ENCODE peak calls at places on chromosomes 4 and X, in six cellular contexts. One of them, this sample, is unnamed.
A peak's percentile ranks its signal among the peaks of the same experiment; 100 is the strongest.

GRCh38 chr4:159425749-159426376 is 323.0 kb downstream of the RAPGEF2 start:
- ATAC-seq in HepG2: no peak
- ATAC-seq in K562: peak; percentile 81
- ATAC-seq in GM12878: no peak
- ATAC-seq in upper lobe of left lung: no peak
- ATAC-seq in HCT116: no peak
- ATAC-seq in this sample: no peak

GRCh38 chr4:37453004-37453360 is 208.4 kb downstream of the NWD2 start:
- ATAC-seq in HCT116: peak; percentile 93
- ATAC-seq in GM12878: peak; percentile 92
- ATAC-seq in upper lobe of left lung: peak; percentile 66
- ATAC-seq in K562: peak; percentile 89
- ATAC-seq in HepG2: peak; percentile 89
- ATAC-seq in this sample: peak; percentile 25

GRCh38 chr4:14025891-14026290 is 398.4 kb upstream of the BOD1L1 start:
- ATAC-seq in HCT116: no peak
- ATAC-seq in K562: no peak
- ATAC-seq in HepG2: no peak
- ATAC-seq in GM12878: no peak
- ATAC-seq in upper lobe of left lung: no peak
- ATAC-seq in this sample: no peak

GRCh38 chr4:148330161-148330560 is 112.1 kb downstream of the NR3C2 start:
- ATAC-seq in upper lobe of left lung: no peak
- ATAC-seq in HepG2: no peak
- ATAC-seq in GM12878: no peak
- ATAC-seq in K562: no peak
- ATAC-seq in HCT116: no peak
- ATAC-seq in this sample: no peak

GRCh38 chr4:165210566-165210965 is 3.2 kb downstream of the KLHL2 start:
- ATAC-seq in upper lobe of left lung: no peak
- ATAC-seq in K562: no peak
- ATAC-seq in HCT116: no peak
- ATAC-seq in GM12878: no peak
- ATAC-seq in HepG2: no peak
- ATAC-seq in this sample: no peak

GRCh38 chrX:149003863-149004660 is 501.0 kb downstream of the IDS start:
- ATAC-seq in GM12878: peak; percentile 71
- ATAC-seq in upper lobe of left lung: no peak
- ATAC-seq in HCT116: no peak
- ATAC-seq in HepG2: no peak
- ATAC-seq in K562: no peak
- ATAC-seq in this sample: no peak

GRCh38 chrX:40402771-40403533 is 177.8 kb upstream of the ATP6AP2 start:
- ATAC-seq in K562: peak; percentile 89
- ATAC-seq in HCT116: peak; percentile 60
- ATAC-seq in HepG2: peak; percentile 72
- ATAC-seq in GM12878: peak; percentile 82
- ATAC-seq in upper lobe of left lung: peak; percentile 81
- ATAC-seq in this sample: peak; percentile 65

GRCh38 chrX:56729152-56729557 is at the start of gene NBDY:
- ATAC-seq in HCT116: peak; percentile 91
- ATAC-seq in GM12878: peak; percentile 86
- ATAC-seq in HepG2: peak; percentile 47
- ATAC-seq in K562: peak; percentile 93
- ATAC-seq in upper lobe of left lung: peak; percentile 94
- ATAC-seq in this sample: peak; percentile 67

GRCh38 chrX:95875661-95876060 is 809.0 kb upstream of the DIAPH2 start:
- ATAC-seq in upper lobe of left lung: no peak
- ATAC-seq in K562: no peak
- ATAC-seq in GM12878: no peak
- ATAC-seq in HepG2: no peak
- ATAC-seq in HCT116: no peak
- ATAC-seq in this sample: no peak

GRCh38 chr4:125316391-125316780 is 1.6 kb downstream of the FAT4 start:
- ATAC-seq in upper lobe of left lung: peak; percentile 1
- ATAC-seq in HepG2: no peak
- ATAC-seq in HCT116: no peak
- ATAC-seq in K562: no peak
- ATAC-seq in GM12878: peak; percentile 10
- ATAC-seq in this sample: no peak

GRCh38 chr4:128345650-128346049 is 58.0 kb upstream of the PGRMC2 start:
- ATAC-seq in GM12878: no peak
- ATAC-seq in upper lobe of left lung: no peak
- ATAC-seq in HCT116: no peak
- ATAC-seq in K562: no peak
- ATAC-seq in HepG2: no peak
- ATAC-seq in this sample: no peak

GRCh38 chrX:149877636-149878035 is 3.3 kb upstream of the MAGEA8 start:
- ATAC-seq in K562: no peak
- ATAC-seq in GM12878: no peak
- ATAC-seq in HCT116: peak; percentile 32
- ATAC-seq in upper lobe of left lung: no peak
- ATAC-seq in HepG2: no peak
- ATAC-seq in this sample: no peak

GRCh38 chrX:51776851-51777250 is 33.6 kb downstream of the GSPT2 start:
- ATAC-seq in upper lobe of left lung: no peak
- ATAC-seq in K562: no peak
- ATAC-seq in HCT116: no peak
- ATAC-seq in GM12878: no peak
- ATAC-seq in HepG2: no peak
- ATAC-seq in this sample: no peak

GRCh38 chrX:45788941-45789348 is 588.3 kb upstream of the DIPK2B start:
- ATAC-seq in K562: no peak
- ATAC-seq in HepG2: no peak
- ATAC-seq in HCT116: peak; percentile 56
- ATAC-seq in upper lobe of left lung: peak; percentile 42
- ATAC-seq in GM12878: no peak
- ATAC-seq in this sample: peak; percentile 84

GRCh38 chrX:41621236-41621651 is 67.5 kb upstream of the GPR34 start:
- ATAC-seq in HepG2: no peak
- ATAC-seq in HCT116: no peak
- ATAC-seq in K562: peak; percentile 87
- ATAC-seq in GM12878: no peak
- ATAC-seq in upper lobe of left lung: no peak
- ATAC-seq in this sample: no peak

GRCh38 chr4:118829107-118829506 is 6.8 kb downstream of the SEC24D start:
- ATAC-seq in HCT116: no peak
- ATAC-seq in K562: no peak
- ATAC-seq in GM12878: no peak
- ATAC-seq in upper lobe of left lung: no peak
- ATAC-seq in HepG2: no peak
- ATAC-seq in this sample: no peak

GRCh38 chr4:169160825-169161224 is 109.9 kb downstream of the SH3RF1 start:
- ATAC-seq in GM12878: no peak
- ATAC-seq in upper lobe of left lung: peak; percentile 82
- ATAC-seq in HepG2: no peak
- ATAC-seq in HCT116: no peak
- ATAC-seq in K562: no peak
- ATAC-seq in this sample: no peak

GRCh38 chr4:93767917-93768316 is 60.6 kb upstream of the ATOH1 start:
- ATAC-seq in HCT116: no peak
- ATAC-seq in K562: no peak
- ATAC-seq in GM12878: no peak
- ATAC-seq in upper lobe of left lung: peak; percentile 34
- ATAC-seq in HepG2: no peak
- ATAC-seq in this sample: no peak

GRCh38 chr4:40734497-40734896 is 15.3 kb upstream of the NSUN7 start:
- ATAC-seq in GM12878: no peak
- ATAC-seq in HepG2: no peak
- ATAC-seq in upper lobe of left lung: no peak
- ATAC-seq in HCT116: no peak
- ATAC-seq in K562: no peak
- ATAC-seq in this sample: no peak

GRCh38 chrX:15579778-15580747 is 20.7 kb downstream of the ACE2 start:
- ATAC-seq in K562: peak; percentile 97
- ATAC-seq in GM12878: no peak
- ATAC-seq in HCT116: no peak
- ATAC-seq in HepG2: no peak
- ATAC-seq in upper lobe of left lung: peak; percentile 58
- ATAC-seq in this sample: no peak

GRCh38 chr4:3145251-3145908 is 70.9 kb downstream of the HTT start:
- ATAC-seq in upper lobe of left lung: no peak
- ATAC-seq in GM12878: no peak
- ATAC-seq in HepG2: no peak
- ATAC-seq in HCT116: no peak
- ATAC-seq in K562: no peak
- ATAC-seq in this sample: no peak

GRCh38 chr4:173457893-173458292 is 59.0 kb upstream of the SCRG1 start:
- ATAC-seq in HepG2: no peak
- ATAC-seq in HCT116: no peak
- ATAC-seq in GM12878: no peak
- ATAC-seq in upper lobe of left lung: no peak
- ATAC-seq in K562: no peak
- ATAC-seq in this sample: no peak

GRCh38 chr4:36243355-36244256 is 708 bp downstream of the ARAP2 start:
- ATAC-seq in HepG2: peak; percentile 60
- ATAC-seq in K562: no peak
- ATAC-seq in upper lobe of left lung: peak; percentile 77
- ATAC-seq in HCT116: peak; percentile 49
- ATAC-seq in GM12878: peak; percentile 43
- ATAC-seq in this sample: peak; percentile 32

GRCh38 chr4:155608231-155608885 is 58.3 kb upstream of the GUCY1A1 start:
- ATAC-seq in GM12878: peak; percentile 12
- ATAC-seq in HepG2: no peak
- ATAC-seq in HCT116: no peak
- ATAC-seq in K562: no peak
- ATAC-seq in upper lobe of left lung: peak; percentile 42
- ATAC-seq in this sample: no peak

GRCh38 chr4:92646826-92647225 is 343.1 kb downstream of the GRID2 start:
- ATAC-seq in HepG2: no peak
- ATAC-seq in GM12878: no peak
- ATAC-seq in HCT116: no peak
- ATAC-seq in upper lobe of left lung: no peak
- ATAC-seq in K562: no peak
- ATAC-seq in this sample: no peak

GRCh38 chrX:10199212-10199611 is 42.4 kb downstream of the CLCN4 start:
- ATAC-seq in upper lobe of left lung: peak; percentile 74
- ATAC-seq in GM12878: peak; percentile 88
- ATAC-seq in HCT116: no peak
- ATAC-seq in HepG2: no peak
- ATAC-seq in K562: no peak
- ATAC-seq in this sample: peak; percentile 71

GRCh38 chr4:749771-750666 is 44.4 kb downstream of the PCGF3 start:
- ATAC-seq in GM12878: no peak
- ATAC-seq in K562: no peak
- ATAC-seq in HepG2: no peak
- ATAC-seq in HCT116: no peak
- ATAC-seq in upper lobe of left lung: peak; percentile 61
- ATAC-seq in this sample: peak; percentile 74

DNA sequence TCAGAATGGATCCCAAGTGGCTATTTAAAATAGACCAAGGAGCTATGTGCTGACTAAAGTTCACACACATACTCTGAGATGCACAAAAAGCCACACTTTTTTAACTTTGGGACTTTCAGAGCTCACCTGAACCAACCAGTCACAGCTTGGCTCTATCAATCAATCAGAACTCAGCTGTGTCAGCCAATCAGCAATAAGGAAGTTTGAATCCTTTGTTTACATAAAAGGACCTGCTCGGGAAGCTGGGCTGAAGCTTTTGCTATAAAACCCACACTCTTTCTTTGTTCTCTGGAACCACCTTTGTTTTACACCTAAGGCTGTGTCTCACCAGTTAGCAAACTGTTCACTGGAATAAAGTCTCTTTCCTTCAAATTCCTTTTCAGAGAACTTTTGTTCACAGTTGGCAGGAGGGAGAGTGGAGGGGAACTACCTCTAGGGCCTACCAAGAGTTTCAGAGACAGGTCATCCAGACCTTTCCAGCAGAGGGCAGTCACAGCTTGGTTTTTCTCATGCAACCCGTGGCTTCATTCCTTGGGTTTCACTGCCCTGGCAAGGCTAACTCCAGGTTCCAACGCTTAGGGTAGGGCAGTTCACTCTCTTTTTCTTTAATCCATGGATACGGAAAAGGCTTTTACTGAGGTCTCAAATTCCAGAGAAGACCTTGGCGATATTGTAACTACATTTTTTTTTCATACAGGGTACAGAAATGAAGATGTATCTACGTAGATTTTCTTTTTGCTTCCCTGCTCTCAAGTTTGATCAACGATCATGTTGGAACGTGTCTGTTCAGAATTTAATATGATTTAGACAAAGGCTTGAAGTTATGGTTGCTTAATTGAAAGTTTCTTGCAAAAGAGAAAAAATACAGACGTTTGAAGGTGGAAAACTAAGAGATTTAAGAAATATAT is 80.7 kb downstream of the GPRIN3 start:
- ATAC-seq in GM12878: peak; percentile 92
- ATAC-seq in upper lobe of left lung: peak; percentile 95
- ATAC-seq in HepG2: peak; percentile 100
- ATAC-seq in K562: peak; percentile 99
- ATAC-seq in HCT116: peak; percentile 99
- ATAC-seq in this sample: peak; percentile 78
- TF ChIP-seq POLR2AphosphoS5 in GM12878: no peak
- TF ChIP-seq POLR2AphosphoS5 in upper lobe of left lung: no peak
- TF ChIP-seq POLR2AphosphoS5 in HepG2: no peak
- TF ChIP-seq POLR2AphosphoS5 in K562: no peak
- TF ChIP-seq POLR2AphosphoS5 in HCT116: no peak
- TF ChIP-seq POLR2AphosphoS5 in this sample: no peak

GRCh38 chrX:2401590-2402360 is 99.0 kb downstream of the DHRSX start:
- ATAC-seq in upper lobe of left lung: no peak
- ATAC-seq in K562: no peak
- ATAC-seq in GM12878: no peak
- ATAC-seq in HCT116: peak; percentile 81
- ATAC-seq in HepG2: peak; percentile 82
- ATAC-seq in this sample: peak; percentile 34
- TF ChIP-seq POLR2A in upper lobe of left lung: no peak
- TF ChIP-seq POLR2A in K562: no peak
- TF ChIP-seq POLR2A in GM12878: no peak
- TF ChIP-seq POLR2A in HCT116: no peak
- TF ChIP-seq POLR2A in HepG2: no peak
- TF ChIP-seq POLR2A in this sample: no peak

GRCh38 chr4:102825261-102826071 is 1.9 kb downstream of the UBE2D3 start:
- ATAC-seq in GM12878: no peak
- ATAC-seq in HCT116: no peak
- ATAC-seq in HepG2: no peak
- ATAC-seq in upper lobe of left lung: peak; percentile 1
- ATAC-seq in K562: peak; percentile 1
- ATAC-seq in this sample: no peak
- H3K4me1 ChIP-seq in GM12878: peaks cover 4% of the 10 kb centered on the region
- H3K4me1 ChIP-seq in HCT116: peaks cover 37% of the 10 kb centered on the region
- H3K4me1 ChIP-seq in HepG2: peaks cover 54% of the 10 kb centered on the region
- H3K4me1 ChIP-seq in upper lobe of left lung: peaks cover 50% of the 10 kb centered on the region
- H3K4me1 ChIP-seq in K562: peaks cover 6% of the 10 kb centered on the region
- H3K4me1 ChIP-seq in this sample: peaks cover 25% of the 10 kb centered on the region

GRCh38 chr4:174524242-174524641 is 2.0 kb upstream of the HPGD start:
- ATAC-seq in upper lobe of left lung: no peak
- ATAC-seq in HCT116: no peak
- ATAC-seq in K562: no peak
- ATAC-seq in GM12878: no peak
- ATAC-seq in HepG2: no peak
- ATAC-seq in this sample: no peak

GRCh38 chr4:174520655-174521054 is 1.6 kb downstream of the HPGD start:
- ATAC-seq in K562: no peak
- ATAC-seq in upper lobe of left lung: peak; percentile 51
- ATAC-seq in HCT116: no peak
- ATAC-seq in HepG2: no peak
- ATAC-seq in GM12878: no peak
- ATAC-seq in this sample: peak; percentile 40

GRCh38 chr4:174523003-174523693 is 860 bp upstream of the HPGD start:
- ATAC-seq in HCT116: peak; percentile 12
- ATAC-seq in HepG2: peak; percentile 58
- ATAC-seq in upper lobe of left lung: peak; percentile 27
- ATAC-seq in GM12878: no peak
- ATAC-seq in K562: peak; percentile 76
- ATAC-seq in this sample: peak; percentile 27

GRCh38 chr4:174521800-174522182 is 497 bp downstream of the HPGD start:
- ATAC-seq in upper lobe of left lung: peak; percentile 17
- ATAC-seq in K562: peak; percentile 74
- ATAC-seq in HepG2: peak; percentile 65
- ATAC-seq in GM12878: peak; percentile 47
- ATAC-seq in HCT116: peak; percentile 73
- ATAC-seq in this sample: peak; percentile 13

GRCh38 chr4:174522183-174523002 is at the start of gene HPGD:
- ATAC-seq in K562: peak; percentile 88
- ATAC-seq in HepG2: peak; percentile 94
- ATAC-seq in HCT116: peak; percentile 87
- ATAC-seq in upper lobe of left lung: peak; percentile 88
- ATAC-seq in GM12878: peak; percentile 88
- ATAC-seq in this sample: peak; percentile 67
- TF ChIP-seq POLR2AphosphoS5 in K562: peak; percentile 10
- TF ChIP-seq POLR2AphosphoS5 in HepG2: no peak
- TF ChIP-seq POLR2AphosphoS5 in HCT116: no peak
- TF ChIP-seq POLR2AphosphoS5 in upper lobe of left lung: peak; percentile 63
- TF ChIP-seq POLR2AphosphoS5 in GM12878: no peak
- TF ChIP-seq POLR2AphosphoS5 in this sample: no peak